ENCODE peak calls at places on chromosomes 5 and 9, in eight cellular contexts. One of them, this sample, is unnamed.

GRCh38 chr5:181109489-181110013 is 21.4 kb downstream of the OR2V1 start:
- DNase-seq in astrocyte: no peak
- DNase-seq in A673: no peak
- DNase-seq in astrocyte of the spinal cord: no peak
- DNase-seq in SK-N-SH: no peak
- DNase-seq in CD8-positive, alpha-beta T cell: no peak
- DNase-seq in GM20000: no peak
- DNase-seq in body of pancreas: no peak
- DNase-seq in this sample: no peak

GRCh38 chr9:108467653-108468324 is 388.0 kb downstream of the ACTL7B start:
- DNase-seq in astrocyte: peak
- DNase-seq in A673: no peak
- DNase-seq in astrocyte of the spinal cord: no peak
- DNase-seq in SK-N-SH: no peak
- DNase-seq in CD8-positive, alpha-beta T cell: no peak
- DNase-seq in GM20000: no peak
- DNase-seq in body of pancreas: peak
- DNase-seq in this sample: no peak

GRCh38 chr5:53023969-53024368 is 34.8 kb downstream of the ITGA2 start:
- DNase-seq in astrocyte: peak
- DNase-seq in A673: no peak
- DNase-seq in astrocyte of the spinal cord: peak
- DNase-seq in SK-N-SH: no peak
- DNase-seq in CD8-positive, alpha-beta T cell: no peak
- DNase-seq in GM20000: peak
- DNase-seq in body of pancreas: peak
- DNase-seq in this sample: no peak

GRCh38 chr5:147504535-147504934 is 5.3 kb downstream of the DPYSL3 start:
- DNase-seq in astrocyte: peak
- DNase-seq in A673: no peak
- DNase-seq in astrocyte of the spinal cord: no peak
- DNase-seq in SK-N-SH: no peak
- DNase-seq in CD8-positive, alpha-beta T cell: no peak
- DNase-seq in GM20000: no peak
- DNase-seq in body of pancreas: no peak
- DNase-seq in this sample: no peak

GRCh38 chr5:142845954-142846398 is 75.8 kb downstream of the ARHGAP26 start:
- DNase-seq in astrocyte: no peak
- DNase-seq in A673: no peak
- DNase-seq in astrocyte of the spinal cord: no peak
- DNase-seq in SK-N-SH: no peak
- DNase-seq in CD8-positive, alpha-beta T cell: no peak
- DNase-seq in GM20000: no peak
- DNase-seq in body of pancreas: peak
- DNase-seq in this sample: no peak

GRCh38 chr9:128494108-128494742 is 10.3 kb upstream of the GLE1 start:
- DNase-seq in astrocyte: no peak
- DNase-seq in A673: peak
- DNase-seq in astrocyte of the spinal cord: peak
- DNase-seq in SK-N-SH: peak
- DNase-seq in CD8-positive, alpha-beta T cell: peak
- DNase-seq in GM20000: no peak
- DNase-seq in body of pancreas: peak
- DNase-seq in this sample: no peak

GRCh38 chr5:181181650-181182565 is 23.1 kb downstream of the TRIM7 start:
- DNase-seq in astrocyte: peak
- DNase-seq in A673: peak
- DNase-seq in astrocyte of the spinal cord: peak
- DNase-seq in SK-N-SH: peak
- DNase-seq in CD8-positive, alpha-beta T cell: peak
- DNase-seq in GM20000: peak
- DNase-seq in body of pancreas: peak
- DNase-seq in this sample: peak

GRCh38 chr5:93359296-93359957 is 221.6 kb downstream of the NR2F1-AS1 start:
- DNase-seq in astrocyte: peak
- DNase-seq in A673: peak
- DNase-seq in astrocyte of the spinal cord: peak
- DNase-seq in SK-N-SH: no peak
- DNase-seq in CD8-positive, alpha-beta T cell: no peak
- DNase-seq in GM20000: no peak
- DNase-seq in body of pancreas: peak
- DNase-seq in this sample: no peak

GRCh38 chr5:25414746-25415145 is 770.0 kb upstream of the CDH10 start:
- DNase-seq in astrocyte: peak
- DNase-seq in A673: no peak
- DNase-seq in astrocyte of the spinal cord: peak
- DNase-seq in SK-N-SH: no peak
- DNase-seq in CD8-positive, alpha-beta T cell: no peak
- DNase-seq in GM20000: no peak
- DNase-seq in body of pancreas: no peak
- DNase-seq in this sample: no peak

GRCh38 chr5:54551292-54551691 is 33.7 kb downstream of the SNX18 start:
- DNase-seq in astrocyte: no peak
- DNase-seq in A673: no peak
- DNase-seq in astrocyte of the spinal cord: no peak
- DNase-seq in SK-N-SH: no peak
- DNase-seq in CD8-positive, alpha-beta T cell: no peak
- DNase-seq in GM20000: no peak
- DNase-seq in body of pancreas: no peak
- DNase-seq in this sample: no peak

GRCh38 chr5:123448017-123448617 is 24.9 kb upstream of the CEP120 start:
- DNase-seq in astrocyte: no peak
- DNase-seq in A673: no peak
- DNase-seq in astrocyte of the spinal cord: no peak
- DNase-seq in SK-N-SH: no peak
- DNase-seq in CD8-positive, alpha-beta T cell: no peak
- DNase-seq in GM20000: peak
- DNase-seq in body of pancreas: no peak
- DNase-seq in this sample: no peak

GRCh38 chr5:168529361-168530234 is 493 bp downstream of the FBLL1 start:
- DNase-seq in astrocyte: no peak
- DNase-seq in A673: no peak
- DNase-seq in astrocyte of the spinal cord: no peak
- DNase-seq in SK-N-SH: peak
- DNase-seq in CD8-positive, alpha-beta T cell: no peak
- DNase-seq in GM20000: no peak
- DNase-seq in body of pancreas: no peak
- DNase-seq in this sample: peak

GRCh38 chr5:27497491-27497890 is 459.1 kb upstream of the CDH9 start:
- DNase-seq in astrocyte: no peak
- DNase-seq in A673: no peak
- DNase-seq in astrocyte of the spinal cord: no peak
- DNase-seq in SK-N-SH: no peak
- DNase-seq in CD8-positive, alpha-beta T cell: no peak
- DNase-seq in GM20000: no peak
- DNase-seq in body of pancreas: no peak
- DNase-seq in this sample: no peak
- TF ChIP-seq CTCF in astrocyte: no peak
- TF ChIP-seq CTCF in A673: no peak
- TF ChIP-seq CTCF in astrocyte of the spinal cord: no peak
- TF ChIP-seq CTCF in SK-N-SH: no peak
- TF ChIP-seq CTCF in CD8-positive, alpha-beta T cell: no peak
- TF ChIP-seq CTCF in GM20000: no peak
- TF ChIP-seq CTCF in body of pancreas: no peak
- TF ChIP-seq CTCF in this sample: no peak

DNA sequence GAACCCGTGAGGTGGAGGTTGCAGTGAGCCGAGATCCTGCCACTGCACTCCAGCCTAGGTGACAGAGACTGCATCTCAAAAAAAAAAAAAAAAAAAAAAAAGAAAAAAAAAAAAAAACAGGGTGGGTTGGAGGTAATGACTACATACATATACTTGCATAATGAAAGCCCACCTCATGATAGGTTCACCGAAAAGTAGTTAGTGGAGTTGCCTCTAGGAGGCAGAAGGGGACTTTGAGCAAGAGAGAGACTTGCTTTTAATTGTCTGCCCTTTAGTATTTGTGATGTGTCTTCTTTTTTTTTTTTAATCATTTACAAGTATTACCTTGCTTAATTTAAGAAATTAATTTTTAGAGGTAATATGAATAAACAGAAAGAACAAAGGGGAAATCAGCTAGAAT is 99.8 kb downstream of the PPARGC1B start:
- DNase-seq in astrocyte: no peak
- DNase-seq in A673: peak
- DNase-seq in astrocyte of the spinal cord: no peak
- DNase-seq in SK-N-SH: peak
- DNase-seq in CD8-positive, alpha-beta T cell: no peak
- DNase-seq in GM20000: peak
- DNase-seq in body of pancreas: no peak
- DNase-seq in this sample: no peak
- TF ChIP-seq CTCF in astrocyte: no peak
- TF ChIP-seq CTCF in A673: peak
- TF ChIP-seq CTCF in astrocyte of the spinal cord: peak
- TF ChIP-seq CTCF in SK-N-SH: peak
- TF ChIP-seq CTCF in CD8-positive, alpha-beta T cell: no peak
- TF ChIP-seq CTCF in GM20000: no peak
- TF ChIP-seq CTCF in body of pancreas: no peak
- TF ChIP-seq CTCF in this sample: peak

GRCh38 chr5:114310666-114311065 is 51.2 kb upstream of the KCNN2 start:
- DNase-seq in astrocyte: no peak
- DNase-seq in A673: no peak
- DNase-seq in astrocyte of the spinal cord: no peak
- DNase-seq in SK-N-SH: no peak
- DNase-seq in CD8-positive, alpha-beta T cell: no peak
- DNase-seq in GM20000: no peak
- DNase-seq in body of pancreas: no peak
- DNase-seq in this sample: no peak

GRCh38 chr5:114308508-114308907 is 53.4 kb upstream of the KCNN2 start:
- DNase-seq in astrocyte: no peak
- DNase-seq in A673: no peak
- DNase-seq in astrocyte of the spinal cord: no peak
- DNase-seq in SK-N-SH: no peak
- DNase-seq in CD8-positive, alpha-beta T cell: no peak
- DNase-seq in GM20000: no peak
- DNase-seq in body of pancreas: no peak
- DNase-seq in this sample: no peak

GRCh38 chr5:114308017-114308416 is 53.9 kb upstream of the KCNN2 start:
- DNase-seq in astrocyte: no peak
- DNase-seq in A673: no peak
- DNase-seq in astrocyte of the spinal cord: no peak
- DNase-seq in SK-N-SH: no peak
- DNase-seq in CD8-positive, alpha-beta T cell: no peak
- DNase-seq in GM20000: no peak
- DNase-seq in body of pancreas: no peak
- DNase-seq in this sample: no peak

DNA sequence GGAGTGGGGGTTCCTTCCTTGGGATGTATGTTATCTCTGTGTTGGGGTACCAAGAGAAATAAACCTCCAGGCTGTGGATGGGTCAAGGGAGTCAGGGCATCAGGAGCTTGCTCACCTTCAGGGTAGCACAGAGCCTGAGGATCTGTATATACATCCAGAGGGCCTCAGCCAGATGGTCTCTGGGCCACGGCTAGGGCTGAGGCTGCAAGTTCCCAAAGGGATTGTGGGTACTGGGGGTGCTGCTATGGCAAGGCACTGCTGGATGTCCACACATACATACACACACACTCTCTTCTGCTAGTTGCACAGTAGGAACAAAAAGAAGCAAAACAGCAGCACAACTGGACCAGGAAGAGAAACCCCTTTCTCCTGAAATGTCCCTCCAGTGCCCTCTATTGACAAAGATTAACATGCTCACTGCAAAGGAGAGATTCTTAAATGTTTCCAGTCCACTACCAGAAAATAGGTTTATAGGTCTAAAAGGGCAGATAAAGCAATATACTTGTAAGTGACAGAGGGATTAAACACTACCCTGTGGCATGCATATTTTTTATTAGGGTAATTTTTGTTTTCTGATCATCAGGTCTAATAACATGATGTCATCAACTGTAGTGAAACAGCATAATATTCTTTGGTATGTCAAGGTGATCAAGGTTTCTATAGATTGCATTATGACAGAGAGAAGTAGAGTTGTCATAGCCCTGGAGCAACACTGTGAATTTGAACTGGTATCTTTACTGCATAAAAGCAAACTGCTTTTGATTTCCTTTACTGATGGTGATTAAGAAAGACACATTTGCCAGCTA is 56.3 kb upstream of the KCNN2 start:
- DNase-seq in astrocyte: peak
- DNase-seq in A673: peak
- DNase-seq in astrocyte of the spinal cord: peak
- DNase-seq in SK-N-SH: no peak
- DNase-seq in CD8-positive, alpha-beta T cell: no peak
- DNase-seq in GM20000: peak
- DNase-seq in body of pancreas: no peak
- DNase-seq in this sample: no peak
- TF ChIP-seq CTCF in astrocyte: peak
- TF ChIP-seq CTCF in A673: peak
- TF ChIP-seq CTCF in astrocyte of the spinal cord: peak
- TF ChIP-seq CTCF in SK-N-SH: peak
- TF ChIP-seq CTCF in CD8-positive, alpha-beta T cell: no peak
- TF ChIP-seq CTCF in GM20000: peak
- TF ChIP-seq CTCF in body of pancreas: peak
- TF ChIP-seq CTCF in this sample: peak

DNA sequence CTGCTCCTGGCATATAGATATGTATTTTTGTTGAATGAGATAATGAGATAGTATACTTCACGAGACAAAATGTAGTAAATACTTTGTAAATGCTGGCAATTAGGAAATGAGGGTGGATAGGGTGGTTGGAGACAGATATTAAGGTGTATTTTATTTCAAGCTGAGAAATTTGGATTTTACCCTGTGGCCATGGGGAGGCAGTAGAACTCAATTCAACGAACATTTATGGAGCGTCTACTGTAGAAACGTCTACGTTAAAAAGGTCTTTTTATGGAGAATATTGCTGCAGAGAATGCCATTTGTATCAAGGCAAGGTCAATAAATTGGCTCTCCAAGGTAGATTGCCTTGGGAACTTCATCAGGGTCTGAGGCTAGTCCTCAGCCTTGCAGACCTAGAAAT is 21.5 kb upstream of the RALGPS1 start:
- DNase-seq in astrocyte: no peak
- DNase-seq in A673: peak
- DNase-seq in astrocyte of the spinal cord: no peak
- DNase-seq in SK-N-SH: no peak
- DNase-seq in CD8-positive, alpha-beta T cell: no peak
- DNase-seq in GM20000: no peak
- DNase-seq in body of pancreas: no peak
- DNase-seq in this sample: no peak
- TF ChIP-seq CTCF in astrocyte: peak
- TF ChIP-seq CTCF in A673: peak
- TF ChIP-seq CTCF in astrocyte of the spinal cord: no peak
- TF ChIP-seq CTCF in SK-N-SH: peak
- TF ChIP-seq CTCF in CD8-positive, alpha-beta T cell: no peak
- TF ChIP-seq CTCF in GM20000: no peak
- TF ChIP-seq CTCF in body of pancreas: peak
- TF ChIP-seq CTCF in this sample: peak

GRCh38 chr5:164422400-164422799 is 917.0 kb downstream of the MAT2B start:
- DNase-seq in astrocyte: peak
- DNase-seq in A673: peak
- DNase-seq in astrocyte of the spinal cord: peak
- DNase-seq in SK-N-SH: no peak
- DNase-seq in CD8-positive, alpha-beta T cell: no peak
- DNase-seq in GM20000: no peak
- DNase-seq in body of pancreas: no peak
- DNase-seq in this sample: peak
- TF ChIP-seq CTCF in astrocyte: peak
- TF ChIP-seq CTCF in A673: peak
- TF ChIP-seq CTCF in astrocyte of the spinal cord: peak
- TF ChIP-seq CTCF in SK-N-SH: no peak
- TF ChIP-seq CTCF in CD8-positive, alpha-beta T cell: no peak
- TF ChIP-seq CTCF in GM20000: no peak
- TF ChIP-seq CTCF in body of pancreas: no peak
- TF ChIP-seq CTCF in this sample: peak

GRCh38 chr5:128627939-128628338 is 89.9 kb upstream of the FBN2 start:
- DNase-seq in astrocyte: no peak
- DNase-seq in A673: no peak
- DNase-seq in astrocyte of the spinal cord: no peak
- DNase-seq in SK-N-SH: no peak
- DNase-seq in CD8-positive, alpha-beta T cell: no peak
- DNase-seq in GM20000: no peak
- DNase-seq in body of pancreas: no peak
- DNase-seq in this sample: no peak
- TF ChIP-seq CTCF in astrocyte: no peak
- TF ChIP-seq CTCF in A673: no peak
- TF ChIP-seq CTCF in astrocyte of the spinal cord: no peak
- TF ChIP-seq CTCF in SK-N-SH: no peak
- TF ChIP-seq CTCF in CD8-positive, alpha-beta T cell: no peak
- TF ChIP-seq CTCF in GM20000: no peak
- TF ChIP-seq CTCF in body of pancreas: no peak
- TF ChIP-seq CTCF in this sample: no peak

This sample was measured in nephron progenitor cell.